ENCODE peak calls at places on chromosome 3, in nine cellular contexts. A is OCI-LY7; V is effector CD4-positive, alpha-beta T cell; R is NCI-H2029; K is ureter; W is kidney glomerular epithelial cell; E is activated CD4-positive, alpha-beta T cell treated with anti-CD3 and anti-CD28 coated beads, Interleukin-2, amount 50 U/mL, for 1 hour; X is ovary; O is pons. Y is an unnamed sample.
A peak's percentile ranks its signal among the peaks of the same experiment; 100 is the strongest.

GRCh38 chr3:16073218-16073617 is 101.3 kb upstream of the GALNT15 start:
- DNase-seq in K (no peak), V (no peak), W (no peak), E (no peak), R (no peak), O (no peak), X (no peak), A (no peak), Y (no peak)

GRCh38 chr3:104952587-104952986 is 414.1 kb upstream of the ALCAM start:
- DNase-seq in X (no peak), W (peak; percentile 91), O (no peak), V (no peak), A (no peak), R (no peak), E (no peak), K (no peak), Y (no peak)

GRCh38 chr3:197749315-197749600 is 425 bp upstream of the FYTTD1 start:
- DNase-seq in V (peak; percentile 64), W (no peak), X (no peak), K (no peak), A (peak; percentile 83), O (peak; percentile 63), E (peak; percentile 62), R (peak; percentile 38), Y (peak; percentile 67)

GRCh38 chr3:107235923-107236315 is 141.3 kb upstream of the CCDC54 start:
- DNase-seq in E (peak; percentile 30), W (peak; percentile 79), O (peak; percentile 99), X (no peak), K (peak; percentile 61), R (peak; percentile 40), V (peak; percentile 50), A (peak; percentile 82), Y (peak; percentile 41)

GRCh38 chr3:117853923-117854322 is 1144.3 kb downstream of the TUSC7 start:
- DNase-seq in R (peak; percentile 60), E (no peak), K (no peak), V (no peak), O (no peak), W (peak; percentile 87), A (no peak), X (no peak), Y (no peak)

GRCh38 chr3:64530434-64531049 is 157.3 kb downstream of the ADAMTS9 start:
- DNase-seq in K (peak; percentile 76), O (peak; percentile 61), V (no peak), W (peak; percentile 39), A (peak; percentile 31), E (no peak), X (peak; percentile 81), R (no peak), Y (peak; percentile 29)

GRCh38 chr3:134483195-134483890 is 2.4 kb downstream of the ANAPC13 start:
- DNase-seq in E (no peak), O (no peak), X (no peak), W (peak; percentile 17), R (no peak), V (no peak), A (no peak), K (no peak), Y (peak; percentile 26)

GRCh38 chr3:55407426-55407820 is 79.7 kb downstream of the WNT5A start:
- DNase-seq in V (no peak), K (no peak), O (no peak), E (no peak), X (no peak), W (no peak), R (no peak), A (no peak), Y (no peak)

GRCh38 chr3:159882367-159882766 is 106.3 kb upstream of the IL12A start:
- DNase-seq in R (no peak), O (peak; percentile 94), A (no peak), W (no peak), V (no peak), K (no peak), X (no peak), E (no peak), Y (no peak)

GRCh38 chr3:182891364-182891763 is 89.0 kb downstream of the DCUN1D1 start:
- DNase-seq in R (no peak), W (no peak), X (no peak), V (no peak), E (no peak), A (no peak), O (no peak), K (no peak), Y (no peak)

GRCh38 chr3:41742127-41742526 is 219.8 kb downstream of the ULK4 start:
- DNase-seq in R (no peak), A (no peak), X (no peak), K (no peak), E (no peak), V (no peak), W (no peak), O (no peak), Y (no peak)

GRCh38 chr3:127792664-127793292 is 29.5 kb downstream of the MGLL start:
- DNase-seq in W (peak; percentile 58), R (peak; percentile 22), X (peak; percentile 36), V (no peak), O (no peak), A (no peak), E (no peak), K (peak; percentile 67), Y (peak; percentile 45)

GRCh38 chr3:171442184-171442583 is 18.0 kb downstream of the TNIK start:
- DNase-seq in E (no peak), O (no peak), A (no peak), V (no peak), W (no peak), K (no peak), R (no peak), X (no peak), Y (no peak)

GRCh38 chr3:190036631-190037030 is 84.1 kb downstream of the P3H2 start:
- DNase-seq in K (no peak), W (no peak), X (no peak), A (no peak), V (no peak), O (no peak), R (no peak), E (no peak), Y (no peak)

GRCh38 chr3:196996454-196997265 is 28.0 kb upstream of the PIGZ start:
- DNase-seq in X (no peak), V (no peak), K (peak; percentile 81), W (no peak), A (no peak), O (no peak), E (no peak), R (peak; percentile 74), Y (no peak)

GRCh38 chr3:52108302-52109232 is 45.7 kb downstream of the POC1A start:
- DNase-seq in O (peak; percentile 91), X (peak; percentile 37), V (no peak), K (no peak), R (no peak), E (no peak), W (no peak), A (no peak), Y (no peak)

GRCh38 chr3:105365536-105366301 is 990 bp upstream of the ALCAM start:
- DNase-seq in K (peak; percentile 43), V (no peak), O (no peak), X (no peak), E (no peak), W (peak; percentile 93), R (no peak), A (peak; percentile 23), Y (no peak)

GRCh38 chr3:70726966-70727365 is 414.5 kb upstream of the MDFIC2 start:
- DNase-seq in X (no peak), O (no peak), W (peak; percentile 87), A (no peak), R (no peak), K (no peak), V (no peak), E (no peak), Y (no peak)

GRCh38 chr3:25594007-25594502 is 70.7 kb downstream of the TOP2B start:
- DNase-seq in X (no peak), O (peak; percentile 71), W (peak; percentile 57), V (no peak), E (no peak), A (peak; percentile 56), K (no peak), R (peak; percentile 5), Y (no peak)

GRCh38 chr3:11845661-11846060 is 1.0 kb downstream of the TAMM41 start:
- DNase-seq in W (no peak), V (no peak), O (no peak), X (no peak), R (no peak), K (no peak), A (peak; percentile 41), E (no peak), Y (no peak)

GRCh38 chr3:183233986-183234385 is 19.1 kb upstream of the B3GNT5 start:
- DNase-seq in O (peak; percentile 88), K (no peak), E (no peak), A (no peak), W (no peak), R (no peak), V (no peak), X (no peak), Y (no peak)

GRCh38 chr3:185687479-185687878 is 101.4 kb downstream of the SENP2 start:
- DNase-seq in X (no peak), E (no peak), A (no peak), W (no peak), V (no peak), O (no peak), K (no peak), R (no peak), Y (no peak)

GRCh38 chr3:14439501-14440167 is 37.2 kb downstream of the SLC6A6 start:
- DNase-seq in O (no peak), X (peak; percentile 84), W (peak; percentile 25), K (peak; percentile 81), V (no peak), R (peak; percentile 91), E (no peak), A (no peak), Y (no peak)